ENCODE peak calls at places on chromosome 12, in five cellular contexts. R is heart right ventricle; Z is stimulated activated naive CD4-positive, alpha-beta T cell; Y is CD8-positive, alpha-beta T cell; H is Kasumi-1. I is an unnamed sample.
A peak's percentile ranks its signal among the peaks of the same experiment; 100 is the strongest.

GRCh38 chr12:101042211-101042610 is 167.8 kb downstream of the SLC5A8 start:
- DNase-seq in Z (no peak), Y (no peak), R (no peak), H (no peak), I (no peak)

GRCh38 chr12:105221588-105222325 is 14.2 kb downstream of the APPL2 start:
- DNase-seq in R (no peak), Z (no peak), H (no peak), Y (no peak), I (no peak)

GRCh38 chr12:95951515-95951914 is 8.4 kb downstream of the AMDHD1 start:
- DNase-seq in R (no peak), H (peak; percentile 27), Z (no peak), Y (no peak), I (no peak)

GRCh38 chr12:58539295-58539694 is 381.0 kb downstream of the LRIG3 start:
- DNase-seq in Y (no peak), R (no peak), Z (no peak), H (no peak), I (no peak)

GRCh38 chr12:104700324-104700723 is 243.6 kb downstream of the CHST11 start:
- DNase-seq in Z (no peak), R (no peak), Y (no peak), H (no peak), I (no peak)

GRCh38 chr12:91326043-91327027 is 143.7 kb upstream of the DCN start:
- DNase-seq in Z (no peak), Y (no peak), H (peak; percentile 54), R (peak; percentile 67), I (no peak)

GRCh38 chr12:109779382-109779781 is 53.8 kb downstream of the TRPV4 start:
- DNase-seq in Z (no peak), H (no peak), Y (no peak), R (no peak), I (no peak)

GRCh38 chr12:14314801-14315200 is 50.7 kb upstream of the ATF7IP start:
- DNase-seq in Y (no peak), R (no peak), H (peak; percentile 28), Z (no peak), I (no peak)

GRCh38 chr12:4303750-4304149 is 17.3 kb upstream of the TIGAR start:
- DNase-seq in Z (no peak), Y (no peak), R (no peak), H (no peak), I (no peak)

GRCh38 chr12:12819752-12820311 is 6.7 kb downstream of the DDX47 start:
- DNase-seq in H (no peak), R (no peak), Z (no peak), Y (no peak), I (no peak)

GRCh38 chr12:62840806-62841205 is 94.1 kb downstream of the PPM1H start:
- DNase-seq in Y (no peak), R (no peak), H (no peak), Z (no peak), I (no peak)

I was measured in natural killer cell.